ENCODE peak calls at places on chromosome 15, in ten cellular contexts. Z, V, J, M, U, W, A, N, D and T are unnamed samples.

GRCh38 chr15:38412466-38412865 is 41.5 kb upstream of the FAM98B start:
- DNase-seq in Z (no peak), V (no peak), J (no peak), M (no peak), U (no peak), W (no peak), A (no peak), N (no peak), D (no peak), T (no peak)

GRCh38 chr15:39504812-39505211 is 76.1 kb upstream of the THBS1 start:
- DNase-seq in Z (no peak), V (no peak), J (no peak), M (no peak), U (no peak), W (no peak), A (no peak), N (no peak), D (no peak), T (no peak)

GRCh38 chr15:68210821-68211655 is 5.9 kb upstream of the CALML4 start:
- DNase-seq in Z (no peak), V (peak), J (peak), M (peak), U (peak), W (peak), A (peak), N (peak), D (peak), T (peak)

GRCh38 chr15:92886815-92887214 is 13.3 kb upstream of the CHD2 start:
- DNase-seq in Z (no peak), V (no peak), J (no peak), M (no peak), U (no peak), W (no peak), A (no peak), N (no peak), D (no peak), T (no peak)

GRCh38 chr15:39051931-39052705 is 487.5 kb upstream of the RASGRP1 start:
- DNase-seq in Z (no peak), V (no peak), J (no peak), M (no peak), U (no peak), W (no peak), A (no peak), N (no peak), D (no peak), T (no peak)

GRCh38 chr15:63933522-63933921 is 99.8 kb upstream of the HERC1 start:
- DNase-seq in Z (no peak), V (no peak), J (no peak), M (no peak), U (no peak), W (no peak), A (no peak), N (peak), D (no peak), T (peak)

GRCh38 chr15:48897144-48897814 is 19.3 kb downstream of the EID1 start:
- DNase-seq in Z (no peak), V (no peak), J (no peak), M (no peak), U (no peak), W (no peak), A (no peak), N (no peak), D (no peak), T (no peak)

GRCh38 chr15:78034495-78035191 is 42.9 kb downstream of the TBC1D2B start:
- DNase-seq in Z (no peak), V (peak), J (peak), M (no peak), U (peak), W (peak), A (no peak), N (no peak), D (no peak), T (no peak)

GRCh38 chr15:33168444-33168843 is 26.1 kb downstream of the FMN1 start:
- DNase-seq in Z (no peak), V (no peak), J (no peak), M (no peak), U (no peak), W (no peak), A (no peak), N (no peak), D (no peak), T (no peak)

GRCh38 chr15:52004806-52005205 is 14.2 kb upstream of the MAPK6 start:
- DNase-seq in Z (no peak), V (no peak), J (no peak), M (no peak), U (no peak), W (no peak), A (no peak), N (no peak), D (no peak), T (no peak)

GRCh38 chr15:92629975-92630626 is 25.5 kb downstream of the FAM174B start:
- DNase-seq in Z (no peak), V (no peak), J (no peak), M (no peak), U (peak), W (no peak), A (no peak), N (no peak), D (no peak), T (no peak)

GRCh38 chr15:71753346-71753745 is 57.0 kb upstream of the NR2E3 start:
- DNase-seq in Z (no peak), V (no peak), J (no peak), M (no peak), U (no peak), W (no peak), A (no peak), N (no peak), D (no peak), T (no peak)

GRCh38 chr15:66050264-66050663 is 181.0 kb downstream of the RAB11A start:
- DNase-seq in Z (no peak), V (no peak), J (no peak), M (no peak), U (no peak), W (no peak), A (no peak), N (no peak), D (no peak), T (no peak)
- TF ChIP-seq POLR2A in Z (no peak), V (no peak), J (no peak), M (no peak), U (no peak), W (no peak), A (no peak), N (no peak), D (no peak), T (no peak)

DNA sequence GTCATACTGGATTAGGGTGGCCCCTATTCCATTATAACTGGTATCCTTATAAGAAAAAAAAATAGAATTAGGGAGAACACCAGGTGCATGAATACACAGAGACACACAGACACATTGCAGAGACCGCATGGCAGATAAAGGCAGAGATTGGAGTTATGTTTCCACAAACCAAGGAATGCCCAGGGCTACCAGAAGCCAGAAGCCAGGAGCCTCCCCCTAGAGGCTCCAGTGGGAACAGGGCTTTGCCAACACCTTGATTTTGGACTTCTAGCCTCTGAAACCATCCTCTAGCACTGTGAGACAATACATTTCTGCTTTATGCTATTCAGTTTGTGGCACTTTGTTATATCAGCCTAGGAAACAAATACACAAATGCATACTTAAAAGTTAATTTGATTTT is 10.4 kb downstream of the GOLM2 start:
- DNase-seq in Z (no peak), V (no peak), J (no peak), M (no peak), U (no peak), W (no peak), A (no peak), N (no peak), D (peak), T (no peak)
- TF ChIP-seq CTCF in Z (no peak), V (no peak), J (peak), M (no peak), U (no peak), W (no peak), A (no peak), N (no peak), D (peak), T (no peak)

GRCh38 chr15:90001062-90001682 is at the start of gene ZNF710:
- DNase-seq in Z (peak), V (peak), J (peak), M (peak), U (no peak), W (peak), A (peak), N (peak), D (peak), T (peak)
- TF ChIP-seq POLR2A in Z (no peak), V (no peak), J (no peak), M (peak), U (no peak), W (no peak), A (no peak), N (no peak), D (no peak), T (peak)

GRCh38 chr15:59249816-59250215 is 43.2 kb downstream of the LDHAL6B start:
- DNase-seq in Z (no peak), V (no peak), J (no peak), M (no peak), U (no peak), W (no peak), A (no peak), N (no peak), D (no peak), T (no peak)

GRCh38 chr15:59245583-59245982 is 38.9 kb downstream of the LDHAL6B start:
- DNase-seq in Z (no peak), V (no peak), J (no peak), M (no peak), U (no peak), W (no peak), A (no peak), N (no peak), D (no peak), T (no peak)

GRCh38 chr15:59250249-59250648 is 43.6 kb downstream of the LDHAL6B start:
- DNase-seq in Z (no peak), V (no peak), J (no peak), M (no peak), U (no peak), W (no peak), A (no peak), N (no peak), D (no peak), T (no peak)

GRCh38 chr15:59244337-59244736 is 37.7 kb downstream of the LDHAL6B start:
- DNase-seq in Z (no peak), V (no peak), J (no peak), M (no peak), U (no peak), W (no peak), A (no peak), N (no peak), D (no peak), T (no peak)

DNA sequence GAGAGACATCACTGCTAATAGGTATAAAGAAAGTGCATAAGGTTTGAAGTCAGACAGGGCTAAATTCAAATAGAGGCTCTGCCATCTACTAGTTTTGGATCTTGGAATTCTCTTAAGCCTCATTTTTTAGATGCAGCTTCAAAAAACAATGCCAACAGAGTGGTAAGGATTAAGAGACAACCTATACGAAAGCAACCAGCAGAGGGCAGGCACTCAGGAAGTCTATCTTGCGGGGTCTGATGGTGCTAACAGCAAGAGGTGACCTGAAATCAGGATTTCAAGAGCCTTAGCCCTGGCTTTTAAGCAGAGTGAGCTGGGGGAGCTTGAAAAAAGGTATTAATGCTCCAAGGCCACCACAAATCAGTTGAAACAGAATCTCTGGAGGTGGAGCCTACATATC is 40.7 kb downstream of the LDHAL6B start:
- DNase-seq in Z (no peak), V (peak), J (peak), M (peak), U (peak), W (peak), A (peak), N (peak), D (peak), T (peak)
- TF ChIP-seq CTCF in Z (peak), V (peak), J (peak), M (peak), U (peak), W (peak), A (peak), N (no peak), D (peak), T (peak)

GRCh38 chr15:60589728-60590127 is 110.8 kb upstream of the ICE2 start:
- DNase-seq in Z (no peak), V (no peak), J (no peak), M (no peak), U (no peak), W (no peak), A (no peak), N (no peak), D (no peak), T (no peak)

GRCh38 chr15:60592386-60593339 is 113.7 kb upstream of the ICE2 start:
- DNase-seq in Z (peak), V (peak), J (peak), M (peak), U (peak), W (peak), A (peak), N (peak), D (peak), T (peak)

GRCh38 chr15:60591491-60592385 is 112.8 kb upstream of the ICE2 start:
- DNase-seq in Z (no peak), V (peak), J (peak), M (peak), U (peak), W (peak), A (peak), N (peak), D (peak), T (peak)

GRCh38 chr15:60589253-60589652 is 110.3 kb upstream of the ICE2 start:
- DNase-seq in Z (no peak), V (no peak), J (peak), M (no peak), U (no peak), W (no peak), A (no peak), N (no peak), D (no peak), T (no peak)

GRCh38 chr15:60590935-60591490 is 112.1 kb upstream of the ICE2 start:
- DNase-seq in Z (peak), V (peak), J (peak), M (peak), U (peak), W (peak), A (peak), N (peak), D (peak), T (peak)
- TF ChIP-seq POLR2A in Z (no peak), V (peak), J (no peak), M (no peak), U (no peak), W (no peak), A (no peak), N (no peak), D (no peak), T (no peak)

GRCh38 chr15:70504988-70505387 is 258.4 kb downstream of the UACA start:
- DNase-seq in Z (no peak), V (no peak), J (no peak), M (no peak), U (no peak), W (no peak), A (no peak), N (no peak), D (no peak), T (no peak)
- TF ChIP-seq CTCF in Z (no peak), V (no peak), J (no peak), M (no peak), U (no peak), W (no peak), A (no peak), N (no peak), D (no peak), T (no peak)

GRCh38 chr15:74787251-74788041 is 5.6 kb downstream of the CSK start:
- DNase-seq in Z (peak), V (peak), J (peak), M (no peak), U (peak), W (peak), A (peak), N (no peak), D (peak), T (peak)
- TF ChIP-seq POLR2A in Z (no peak), V (no peak), J (peak), M (no peak), U (no peak), W (no peak), A (no peak), N (no peak), D (no peak), T (no peak)

GRCh38 chr15:37106490-37107001 is 6.2 kb upstream of the MEIS2 start:
- DNase-seq in Z (no peak), V (no peak), J (no peak), M (peak), U (no peak), W (no peak), A (peak), N (peak), D (peak), T (peak)
- TF ChIP-seq CTCF in Z (no peak), V (no peak), J (no peak), M (no peak), U (no peak), W (no peak), A (no peak), N (no peak), D (peak), T (peak)

GRCh38 chr15:89125038-89125826 is 37.0 kb downstream of the ABHD2 start:
- DNase-seq in Z (no peak), V (peak), J (no peak), M (no peak), U (peak), W (no peak), A (no peak), N (no peak), D (no peak), T (no peak)
- TF ChIP-seq POLR2A in Z (no peak), V (no peak), J (no peak), M (no peak), U (no peak), W (no peak), A (no peak), N (no peak), D (no peak), T (no peak)

GRCh38 chr15:99895956-99896311 is 162.7 kb upstream of the LYSMD4 start:
- DNase-seq in Z (no peak), V (no peak), J (no peak), M (no peak), U (no peak), W (no peak), A (no peak), N (no peak), D (no peak), T (no peak)

GRCh38 chr15:99895189-99895955 is 162.1 kb upstream of the LYSMD4 start:
- DNase-seq in Z (no peak), V (no peak), J (no peak), M (no peak), U (no peak), W (no peak), A (no peak), N (no peak), D (no peak), T (no peak)
- TF ChIP-seq CTCF in Z (no peak), V (no peak), J (no peak), M (no peak), U (no peak), W (no peak), A (no peak), N (no peak), D (no peak), T (no peak)